ENCODE peak calls at places on chromosomes 6 and 20, in ten cellular contexts. U is activated CD8-positive, alpha-beta T cell treated with anti-CD3 and anti-CD28 coated beads for 36 hours; C is brain microvascular endothelial cell; V is NCI-H1694 treated with DMSO at 0.1 percent for 48 hours; R is choroid plexus epithelial cell; K is ELR; M is mammary epithelial cell; S is body of pancreas; E is activated CD4-positive, alpha-beta T cell treated with anti-CD3 and anti-CD28 coated beads, Interleukin-2, amount 50 U/mL, for 1 hour; A is posterior vena cava. D is an unnamed sample.
A peak's percentile ranks its signal among the peaks of the same experiment; 100 is the strongest.

GRCh38 chr6:107489636-107490567 is at the start of gene SOBP:
- DNase-seq in R (peak; percentile 26), V (peak; percentile 46), S (peak; percentile 48), A (peak; percentile 86), U (peak; percentile 55), C (no peak), E (peak; percentile 32), K (peak; percentile 69), M (peak; percentile 15), D (peak; percentile 80)

GRCh38 chr20:18922898-18923297 is 109.3 kb downstream of the SCP2D1 start:
- DNase-seq in U (no peak), C (no peak), R (no peak), E (no peak), A (no peak), K (no peak), M (no peak), V (no peak), S (no peak), D (no peak)

GRCh38 chr6:24663198-24663597 is 3.5 kb downstream of the TDP2 start:
- DNase-seq in V (no peak), A (no peak), U (no peak), S (no peak), E (no peak), R (no peak), M (no peak), C (no peak), K (no peak), D (no peak)

GRCh38 chr6:83708546-83708969 is 343 bp downstream of the SNAP91 start:
- DNase-seq in E (no peak), C (no peak), U (no peak), M (no peak), V (no peak), K (peak; percentile 1), A (no peak), R (peak; percentile 9), S (peak; percentile 12), D (no peak)

GRCh38 chr6:138246650-138247440 is 28.6 kb upstream of the PBOV1 start:
- DNase-seq in M (peak; percentile 5), C (no peak), S (no peak), V (no peak), E (no peak), K (peak; percentile 23), A (no peak), U (no peak), R (no peak), D (no peak)

GRCh38 chr6:51292659-51293058 is 474.0 kb downstream of the TFAP2B start:
- DNase-seq in A (no peak), K (peak; percentile 1), R (peak; percentile 61), E (no peak), M (peak; percentile 31), C (peak; percentile 43), U (no peak), S (no peak), V (no peak), D (no peak)

GRCh38 chr6:91476000-91476399 is 889.1 kb upstream of the MAP3K7 start:
- DNase-seq in E (no peak), S (peak; percentile 28), K (no peak), M (peak; percentile 27), C (peak; percentile 75), R (peak; percentile 56), V (peak; percentile 2), A (no peak), U (no peak), D (no peak)

GRCh38 chr6:21371676-21372161 is 221.8 kb upstream of the SOX4 start:
- DNase-seq in A (no peak), V (no peak), U (no peak), C (no peak), E (no peak), M (peak; percentile 26), R (peak; percentile 80), S (no peak), K (no peak), D (no peak)

GRCh38 chr20:45088247-45088646 is 12.7 kb downstream of the KCNS1 start:
- DNase-seq in C (peak; percentile 11), A (no peak), V (no peak), K (peak; percentile 98), U (no peak), S (no peak), E (no peak), M (peak; percentile 96), R (peak; percentile 49), D (no peak)

GRCh38 chr6:169961772-169962561 is 210.5 kb downstream of the ERMARD start:
- DNase-seq in A (peak; percentile 79), R (peak; percentile 5), E (peak; percentile 17), C (no peak), S (peak; percentile 17), V (no peak), U (peak; percentile 55), K (no peak), M (no peak), D (peak; percentile 37)

GRCh38 chr6:3750324-3751018 is 1.0 kb downstream of the PXDC1 start:
- DNase-seq in V (no peak), A (peak; percentile 96), S (peak; percentile 85), R (peak; percentile 81), M (peak; percentile 71), U (no peak), E (peak; percentile 5), K (peak; percentile 83), C (peak; percentile 64), D (peak; percentile 55)

GRCh38 chr6:145228962-145229582 is 506.2 kb downstream of the EPM2A start:
- DNase-seq in U (no peak), K (no peak), M (no peak), R (no peak), S (no peak), A (no peak), V (no peak), C (no peak), E (no peak), D (no peak)

GRCh38 chr6:1763411-1763810 is 153.7 kb downstream of the FOXC1 start:
- DNase-seq in R (no peak), A (no peak), E (no peak), U (no peak), M (no peak), K (no peak), S (no peak), V (no peak), C (no peak), D (no peak)

GRCh38 chr6:5484692-5485091 is 223.4 kb downstream of the FARS2 start:
- DNase-seq in R (no peak), C (no peak), U (no peak), S (no peak), A (no peak), M (no peak), K (no peak), V (no peak), E (no peak), D (no peak)

GRCh38 chr6:134636221-134636830 is 313.6 kb downstream of the ALDH8A1 start:
- DNase-seq in E (peak; percentile 28), M (peak; percentile 39), A (no peak), V (peak; percentile 19), R (peak; percentile 52), K (no peak), C (no peak), S (no peak), U (peak; percentile 49), D (peak; percentile 14)

GRCh38 chr6:9131201-9131600 is 695.9 kb upstream of the SLC35B3 start:
- DNase-seq in C (no peak), V (no peak), E (no peak), U (no peak), M (no peak), R (no peak), S (no peak), A (no peak), K (no peak), D (no peak)

D was measured in B cell.